ENCODE peak calls at places on chromosomes 12 and 14, in six cellular contexts. O is ovary; E is stomach; R is IMR-90; C is mucosa of descending colon; Y is effector memory CD4-positive, alpha-beta T cell. U is an unnamed sample.

GRCh38 chr14:71488703-71489141 is 443.5 kb upstream of the RGS6 start:
- DNase-seq in C (no peak), Y (no peak), E (no peak), O (no peak), R (peak; percentile 90), U (peak; percentile 80)

GRCh38 chr12:102903318-102904007 is 13.6 kb downstream of the PAH start:
- DNase-seq in C (no peak), Y (no peak), E (no peak), R (no peak), O (no peak), U (no peak)

GRCh38 chr12:72203764-72204335 is 68.3 kb upstream of the TRHDE start:
- DNase-seq in C (no peak), Y (no peak), O (no peak), R (no peak), E (no peak), U (no peak)

GRCh38 chr12:106142591-106143261 is 4.0 kb upstream of the NUAK1 start:
- DNase-seq in Y (no peak), E (no peak), C (no peak), O (no peak), R (no peak), U (no peak)

GRCh38 chr12:117111386-117112267 is 12.4 kb upstream of the TESC start:
- DNase-seq in O (no peak), C (no peak), Y (no peak), R (no peak), E (no peak), U (no peak)

GRCh38 chr14:71529855-71530254 is 402.4 kb upstream of the RGS6 start:
- DNase-seq in C (no peak), E (no peak), R (no peak), O (no peak), Y (no peak), U (no peak)

GRCh38 chr14:90512332-90512951 is 115.6 kb downstream of the CALM1 start:
- DNase-seq in C (peak; percentile 47), E (peak; percentile 76), O (no peak), R (no peak), Y (no peak), U (no peak)

GRCh38 chr14:92217956-92218355 is 96.2 kb downstream of the CPSF2 start:
- DNase-seq in Y (no peak), C (no peak), E (no peak), O (no peak), R (no peak), U (peak; percentile 74)

GRCh38 chr14:54642950-54643695 is 76.2 kb downstream of the SAMD4A start:
- DNase-seq in R (peak; percentile 46), O (no peak), Y (no peak), E (no peak), C (no peak), U (no peak)

GRCh38 chr12:64387201-64387816 is 3.2 kb downstream of the C12orf56 start:
- DNase-seq in Y (no peak), R (no peak), O (no peak), C (no peak), E (no peak), U (no peak)

DNA sequence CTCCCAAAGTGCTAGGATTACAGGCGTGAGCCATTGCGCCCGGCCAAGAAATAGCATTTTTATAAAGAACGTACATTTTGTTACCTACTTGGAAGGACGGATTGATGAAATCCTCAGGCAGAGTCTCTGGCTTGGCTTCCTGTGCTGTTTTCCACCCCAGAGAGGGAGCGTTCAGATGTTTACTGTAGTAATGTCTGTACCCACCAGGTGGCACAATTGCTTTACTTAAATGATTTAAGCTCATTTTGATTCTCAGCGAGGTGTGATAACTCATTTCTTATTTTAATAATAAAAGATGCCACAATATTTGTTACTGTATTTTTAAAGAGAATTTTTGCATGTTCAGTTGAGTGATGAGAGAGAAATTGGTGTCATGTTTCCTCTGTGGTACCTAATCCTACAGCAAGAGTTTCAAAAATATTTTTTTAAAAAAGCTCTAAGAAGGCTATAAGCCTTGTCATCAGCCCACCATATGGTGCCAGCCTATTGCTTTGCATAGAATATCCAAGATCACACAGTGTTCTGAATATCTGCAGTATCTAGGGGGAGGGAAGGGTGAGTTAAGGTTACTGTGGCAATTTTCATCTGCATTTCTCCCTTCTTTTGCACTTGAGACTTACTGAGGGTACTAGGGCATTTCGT is 82.6 kb upstream of the TRAF3 start:
- DNase-seq in C (peak; percentile 91), R (peak; percentile 73), E (peak; percentile 71), Y (no peak), O (peak; percentile 39), U (peak; percentile 93)
- H3K4me1 ChIP-seq in C (peaks cover 20% of the 10 kb centered on the region), R (no peaks in the 10 kb centered on the region), E (peaks cover 84% of the 10 kb centered on the region), Y (peaks cover 3% of the 10 kb centered on the region), O (peaks cover 1% of the 10 kb centered on the region), U (peaks cover 15% of the 10 kb centered on the region)

DNA sequence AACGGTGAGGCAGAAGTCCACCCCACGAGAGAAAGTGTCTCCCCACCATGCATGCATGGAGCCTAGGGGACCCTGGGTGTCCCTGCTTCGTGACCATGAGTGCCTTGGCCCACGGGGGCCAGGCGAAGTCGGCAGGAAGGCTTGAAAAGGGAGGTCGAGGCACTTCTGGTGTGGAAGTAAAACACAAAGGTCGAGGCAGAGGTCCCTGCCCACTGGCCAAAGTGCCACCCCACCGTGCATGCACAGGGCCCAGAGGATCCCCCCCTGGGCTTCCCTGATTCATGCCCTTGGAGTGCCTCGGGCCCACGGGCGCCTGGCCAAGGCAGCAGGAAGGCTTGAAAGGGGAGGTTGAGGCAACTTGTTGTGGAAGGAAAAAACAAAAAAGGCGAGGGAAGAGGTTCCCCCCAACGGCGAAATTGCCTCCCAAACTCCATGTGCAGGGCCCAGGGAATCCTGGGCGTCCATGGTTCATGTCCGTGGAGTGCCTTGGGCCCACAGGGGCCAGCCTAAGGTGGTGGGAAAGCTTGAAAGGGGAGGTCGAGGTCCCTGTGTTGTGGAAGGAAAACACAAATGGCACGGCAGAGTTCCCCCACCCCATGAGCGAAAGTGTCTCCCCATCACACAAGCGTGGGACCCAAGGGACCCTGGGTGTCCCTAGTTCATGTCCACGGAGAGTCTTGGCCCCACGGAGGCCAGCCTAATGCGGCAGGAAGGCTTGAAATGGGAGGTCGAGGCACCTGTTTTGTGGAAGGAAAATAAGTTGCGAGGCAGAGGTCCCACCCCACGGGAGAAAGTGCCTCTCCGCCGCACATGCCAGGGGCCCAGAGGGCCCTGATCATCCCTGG is 372.1 kb downstream of the ALG10 start:
- DNase-seq in R (no peak), E (peak; percentile 13), O (peak; percentile 5), C (no peak), Y (no peak), U (no peak)
- H3K9me3 ChIP-seq in R (peaks cover 61% of the 10 kb centered on the region), E (peaks cover 100% of the 10 kb centered on the region), O (peaks cover 11% of the 10 kb centered on the region), C (peaks cover 100% of the 10 kb centered on the region), Y (peaks cover 9% of the 10 kb centered on the region), U (no peaks in the 10 kb centered on the region)

DNA sequence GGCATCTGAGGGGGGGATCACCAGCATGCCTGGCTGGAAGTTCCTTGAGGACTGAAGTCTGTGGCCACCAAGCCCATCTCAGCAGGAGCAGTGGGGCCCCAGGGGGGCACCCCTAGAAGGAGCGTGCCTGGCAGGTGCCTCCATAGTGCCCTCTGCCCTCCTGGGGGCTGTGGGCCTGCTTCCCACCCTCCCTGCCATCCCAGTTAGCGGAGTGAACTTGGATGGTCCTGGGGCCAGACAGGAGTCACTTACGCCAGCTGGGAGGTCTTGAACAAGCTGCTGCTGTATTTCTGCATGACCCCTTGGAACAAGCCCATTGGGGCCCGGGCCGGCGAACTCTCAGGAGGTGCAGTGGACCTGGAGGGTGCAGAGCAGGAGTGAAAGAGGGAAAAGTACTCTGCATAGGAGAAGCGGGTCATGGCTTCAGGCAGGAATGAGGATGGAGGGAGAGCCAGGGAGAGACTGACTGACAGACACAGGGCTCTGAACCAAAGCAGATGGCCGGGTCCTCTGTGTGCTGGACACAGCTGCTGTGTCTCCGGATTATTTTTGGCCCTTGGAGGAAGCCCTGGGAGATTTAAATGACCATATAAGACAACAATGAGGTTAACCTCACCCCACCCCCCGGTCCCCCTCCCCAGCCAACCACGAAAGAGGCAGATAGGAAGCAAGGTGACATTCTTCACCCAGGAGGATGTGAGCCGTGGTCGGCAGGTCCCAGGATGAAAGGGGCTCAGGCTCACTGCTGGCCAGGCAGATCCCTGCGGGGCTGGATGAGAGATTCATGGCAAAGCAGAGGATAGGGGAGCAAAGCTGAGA is 19.6 kb downstream of the ASB2 start:
- DNase-seq in E (no peak), Y (no peak), O (no peak), C (no peak), R (no peak), U (no peak)
- H3K4me3 ChIP-seq in E (no peak overlapping the region), Y (no peak overlapping the region), O (no peak overlapping the region), C (no peak overlapping the region), R (no peak overlapping the region), U (no peak overlapping the region)

GRCh38 chr12:67632005-67632404 is 16.5 kb upstream of the DYRK2 start:
- DNase-seq in Y (no peak), O (no peak), C (no peak), R (no peak), E (no peak), U (no peak)
- H3K4me1 ChIP-seq in Y (peaks cover 34% of the 10 kb centered on the region), O (peaks cover 2% of the 10 kb centered on the region), C (no peaks in the 10 kb centered on the region), R (no peaks in the 10 kb centered on the region), E (peaks cover 3% of the 10 kb centered on the region), U (peaks cover 6% of the 10 kb centered on the region)

GRCh38 chr12:332581-333205 is 56.4 kb downstream of the KDM5A start:
- DNase-seq in O (no peak), C (no peak), E (no peak), R (no peak), Y (no peak), U (peak; percentile 26)
- H3K9me3 ChIP-seq in O (no peaks in the 10 kb centered on the region), C (no peaks in the 10 kb centered on the region), E (no peaks in the 10 kb centered on the region), R (no peaks in the 10 kb centered on the region), Y (no peaks in the 10 kb centered on the region), U (no peaks in the 10 kb centered on the region)

GRCh38 chr12:108630481-108631207 is 3.0 kb downstream of the SELPLG start:
- DNase-seq in C (no peak), R (peak; percentile 77), Y (no peak), E (no peak), O (no peak), U (peak; percentile 87)
- H3K4me3 ChIP-seq in C (no peak overlapping the region), R (no peak overlapping the region), Y (peak overlapping the region; percentile 47), E (no peak overlapping the region), O (no peak overlapping the region), U (peak overlapping the region; percentile 9)

DNA sequence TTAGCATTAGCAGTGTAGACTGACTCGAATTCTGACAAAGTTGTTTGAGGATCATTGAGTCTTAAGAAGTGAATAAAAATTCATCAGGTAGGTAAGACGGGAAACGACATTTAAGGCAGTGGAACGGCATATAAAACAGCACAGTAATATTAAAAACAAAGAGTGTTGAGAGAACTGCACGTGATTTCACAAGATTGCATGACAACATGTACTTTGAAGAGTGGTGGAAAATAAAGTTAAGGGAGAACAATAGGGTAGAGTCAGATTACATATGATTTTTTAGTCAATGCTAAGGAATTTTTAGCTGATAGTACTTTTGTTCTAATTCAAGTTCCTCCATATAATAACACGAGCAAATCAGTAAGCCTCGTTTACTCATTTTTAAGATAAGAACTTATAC is 115.4 kb downstream of the SOX5 start:
- DNase-seq in C (no peak), E (no peak), O (no peak), Y (no peak), R (peak; percentile 2), U (no peak)
- H3K4me1 ChIP-seq in C (no peaks in the 10 kb centered on the region), E (no peaks in the 10 kb centered on the region), O (no peaks in the 10 kb centered on the region), Y (no peaks in the 10 kb centered on the region), R (no peaks in the 10 kb centered on the region), U (no peaks in the 10 kb centered on the region)

U was measured in adipocyte.